ENCODE peak calls at places on chromosomes 13 and 19, in seven cellular contexts. One of them, this sample, is unnamed.

GRCh38 chr19:15995536-15995935 is 46.7 kb downstream of the OR10H4 start:
- DNase-seq in esophagus squamous epithelium: no peak
- DNase-seq in IMR-90: no peak
- DNase-seq in uterus: no peak
- DNase-seq in Peyer's patch: no peak
- DNase-seq in lower leg skin: no peak
- DNase-seq in sigmoid colon: no peak
- DNase-seq in this sample: no peak

GRCh38 chr19:17322854-17323253 is 11.8 kb downstream of the ANO8 start:
- DNase-seq in sigmoid colon: peak; percentile 58
- DNase-seq in lower leg skin: no peak
- DNase-seq in uterus: no peak
- DNase-seq in IMR-90: no peak
- DNase-seq in Peyer's patch: no peak
- DNase-seq in esophagus squamous epithelium: no peak
- DNase-seq in this sample: no peak

GRCh38 chr19:29858000-29858596 is 46.3 kb downstream of the CCNE1 start:
- DNase-seq in IMR-90: no peak
- DNase-seq in uterus: no peak
- DNase-seq in Peyer's patch: no peak
- DNase-seq in esophagus squamous epithelium: no peak
- DNase-seq in lower leg skin: no peak
- DNase-seq in sigmoid colon: peak; percentile 59
- DNase-seq in this sample: peak; percentile 34

GRCh38 chr19:1847684-1848398 is 442 bp downstream of the REXO1 start:
- DNase-seq in IMR-90: peak; percentile 40
- DNase-seq in esophagus squamous epithelium: no peak
- DNase-seq in sigmoid colon: no peak
- DNase-seq in Peyer's patch: no peak
- DNase-seq in lower leg skin: no peak
- DNase-seq in uterus: no peak
- DNase-seq in this sample: peak; percentile 87

GRCh38 chr19:47609885-47610545 is 1.1 kb downstream of the BICRA start:
- DNase-seq in sigmoid colon: peak; percentile 80
- DNase-seq in IMR-90: peak; percentile 26
- DNase-seq in uterus: peak; percentile 33
- DNase-seq in lower leg skin: no peak
- DNase-seq in esophagus squamous epithelium: no peak
- DNase-seq in Peyer's patch: peak; percentile 57
- DNase-seq in this sample: peak; percentile 70

GRCh38 chr19:6059396-6059947 is 50.8 kb downstream of the RFX2 start:
- DNase-seq in lower leg skin: no peak
- DNase-seq in IMR-90: no peak
- DNase-seq in sigmoid colon: no peak
- DNase-seq in uterus: no peak
- DNase-seq in esophagus squamous epithelium: no peak
- DNase-seq in Peyer's patch: no peak
- DNase-seq in this sample: no peak

GRCh38 chr19:48090281-48090802 is 20.3 kb downstream of the PLA2G4C start:
- DNase-seq in uterus: no peak
- DNase-seq in lower leg skin: no peak
- DNase-seq in IMR-90: no peak
- DNase-seq in esophagus squamous epithelium: no peak
- DNase-seq in Peyer's patch: no peak
- DNase-seq in sigmoid colon: no peak
- DNase-seq in this sample: no peak

GRCh38 chr13:92530364-92530763 is 696.2 kb upstream of the GPC6 start:
- DNase-seq in lower leg skin: no peak
- DNase-seq in sigmoid colon: no peak
- DNase-seq in esophagus squamous epithelium: no peak
- DNase-seq in Peyer's patch: no peak
- DNase-seq in uterus: no peak
- DNase-seq in IMR-90: peak; percentile 3
- DNase-seq in this sample: no peak

GRCh38 chr13:51895906-51896888 is 34.4 kb downstream of the CCDC70 start:
- DNase-seq in uterus: no peak
- DNase-seq in esophagus squamous epithelium: no peak
- DNase-seq in IMR-90: peak; percentile 61
- DNase-seq in sigmoid colon: no peak
- DNase-seq in lower leg skin: no peak
- DNase-seq in Peyer's patch: no peak
- DNase-seq in this sample: peak; percentile 72

GRCh38 chr19:18278521-18279265 is 2.7 kb downstream of the JUND start:
- DNase-seq in IMR-90: no peak
- DNase-seq in Peyer's patch: peak; percentile 45
- DNase-seq in lower leg skin: no peak
- DNase-seq in uterus: no peak
- DNase-seq in esophagus squamous epithelium: no peak
- DNase-seq in sigmoid colon: no peak
- DNase-seq in this sample: peak; percentile 79

GRCh38 chr19:48249502-48250014 is 6.2 kb downstream of the CARD8 start:
- DNase-seq in IMR-90: no peak
- DNase-seq in Peyer's patch: peak; percentile 80
- DNase-seq in sigmoid colon: peak; percentile 74
- DNase-seq in lower leg skin: peak; percentile 33
- DNase-seq in esophagus squamous epithelium: no peak
- DNase-seq in uterus: peak; percentile 49
- DNase-seq in this sample: peak; percentile 76

GRCh38 chr13:24500977-24501376 is 11.6 kb downstream of the PARP4 start:
- DNase-seq in IMR-90: peak; percentile 73
- DNase-seq in lower leg skin: no peak
- DNase-seq in sigmoid colon: no peak
- DNase-seq in Peyer's patch: no peak
- DNase-seq in uterus: no peak
- DNase-seq in esophagus squamous epithelium: no peak
- DNase-seq in this sample: peak; percentile 24

GRCh38 chr19:14446336-14447036 is 13.4 kb downstream of the PKN1 start:
- DNase-seq in lower leg skin: no peak
- DNase-seq in sigmoid colon: no peak
- DNase-seq in IMR-90: no peak
- DNase-seq in esophagus squamous epithelium: no peak
- DNase-seq in Peyer's patch: no peak
- DNase-seq in uterus: no peak
- DNase-seq in this sample: no peak

GRCh38 chr19:16889429-16889882 is 657 bp downstream of the F2RL3 start:
- DNase-seq in uterus: no peak
- DNase-seq in IMR-90: no peak
- DNase-seq in sigmoid colon: peak; percentile 61
- DNase-seq in lower leg skin: no peak
- DNase-seq in esophagus squamous epithelium: no peak
- DNase-seq in Peyer's patch: no peak
- DNase-seq in this sample: peak; percentile 28

GRCh38 chr13:27375686-27376326 is 48.6 kb upstream of the GTF3A start:
- DNase-seq in esophagus squamous epithelium: no peak
- DNase-seq in IMR-90: peak; percentile 70
- DNase-seq in Peyer's patch: peak; percentile 55
- DNase-seq in sigmoid colon: peak; percentile 74
- DNase-seq in lower leg skin: no peak
- DNase-seq in uterus: peak; percentile 50
- DNase-seq in this sample: peak; percentile 59

GRCh38 chr13:73870970-73871935 is 263.0 kb downstream of the KLF12 start:
- DNase-seq in Peyer's patch: no peak
- DNase-seq in lower leg skin: no peak
- DNase-seq in IMR-90: peak; percentile 96
- DNase-seq in sigmoid colon: no peak
- DNase-seq in uterus: no peak
- DNase-seq in esophagus squamous epithelium: no peak
- DNase-seq in this sample: no peak

GRCh38 chr19:44576843-44577565 is 36.4 kb upstream of the IGSF23 start:
- DNase-seq in uterus: no peak
- DNase-seq in IMR-90: peak; percentile 20
- DNase-seq in sigmoid colon: no peak
- DNase-seq in lower leg skin: no peak
- DNase-seq in esophagus squamous epithelium: no peak
- DNase-seq in Peyer's patch: no peak
- DNase-seq in this sample: peak; percentile 32

DNA sequence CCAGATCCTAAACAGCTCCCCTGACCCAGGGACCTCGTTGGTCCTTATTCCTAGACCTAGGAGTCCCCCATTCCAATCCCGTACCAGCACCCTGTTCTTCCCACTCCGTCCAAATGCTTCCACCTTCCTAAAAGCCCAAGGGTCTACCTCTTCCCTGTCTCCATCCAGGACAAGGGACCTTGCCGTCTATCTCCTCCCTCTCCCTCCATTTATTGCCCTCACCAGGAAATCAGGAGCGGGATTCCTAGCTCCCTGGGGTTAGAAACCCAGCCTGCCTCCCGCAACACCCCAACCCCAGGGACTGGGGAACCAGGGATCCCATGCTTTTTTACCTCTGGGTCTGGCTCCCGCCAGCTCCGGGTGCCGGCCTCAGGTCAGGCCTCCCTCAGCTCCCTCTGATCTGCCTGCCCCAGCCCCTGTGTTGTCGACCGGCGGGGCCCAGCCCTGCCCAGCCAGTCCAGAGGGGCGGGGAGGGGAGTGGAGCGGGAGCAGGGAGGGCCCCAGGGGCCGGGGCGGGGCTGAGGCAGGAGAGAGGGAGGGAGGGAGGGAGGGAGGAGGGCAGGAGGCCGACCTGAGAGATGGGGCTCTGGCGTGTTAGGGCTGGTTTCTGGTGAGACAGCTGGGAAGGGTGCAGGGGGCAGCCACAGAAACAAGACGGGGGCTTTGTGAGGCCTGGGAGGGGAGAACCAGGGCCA is at the start of gene B3GNT8:
- DNase-seq in Peyer's patch: peak; percentile 31
- DNase-seq in lower leg skin: peak; percentile 79
- DNase-seq in uterus: peak; percentile 84
- DNase-seq in sigmoid colon: peak; percentile 94
- DNase-seq in IMR-90: peak; percentile 34
- DNase-seq in esophagus squamous epithelium: peak; percentile 30
- DNase-seq in this sample: peak; percentile 90
- TF ChIP-seq POLR2A in Peyer's patch: peak; percentile 97
- TF ChIP-seq POLR2A in lower leg skin: no peak
- TF ChIP-seq POLR2A in uterus: no peak
- TF ChIP-seq POLR2A in sigmoid colon: peak; percentile 90
- TF ChIP-seq POLR2A in IMR-90: no peak
- TF ChIP-seq POLR2A in esophagus squamous epithelium: peak; percentile 79
- TF ChIP-seq POLR2A in this sample: no peak

GRCh38 chr19:12793290-12794195 is 2.3 kb downstream of the JUNB start:
- DNase-seq in lower leg skin: peak; percentile 92
- DNase-seq in uterus: peak; percentile 90
- DNase-seq in IMR-90: peak; percentile 92
- DNase-seq in sigmoid colon: peak; percentile 97
- DNase-seq in esophagus squamous epithelium: peak; percentile 66
- DNase-seq in Peyer's patch: peak; percentile 90
- DNase-seq in this sample: peak; percentile 98
- TF ChIP-seq POLR2A in lower leg skin: no peak
- TF ChIP-seq POLR2A in uterus: peak; percentile 67
- TF ChIP-seq POLR2A in IMR-90: peak; percentile 96
- TF ChIP-seq POLR2A in sigmoid colon: peak; percentile 61
- TF ChIP-seq POLR2A in esophagus squamous epithelium: peak; percentile 50
- TF ChIP-seq POLR2A in Peyer's patch: peak; percentile 76
- TF ChIP-seq POLR2A in this sample: peak; percentile 93

DNA sequence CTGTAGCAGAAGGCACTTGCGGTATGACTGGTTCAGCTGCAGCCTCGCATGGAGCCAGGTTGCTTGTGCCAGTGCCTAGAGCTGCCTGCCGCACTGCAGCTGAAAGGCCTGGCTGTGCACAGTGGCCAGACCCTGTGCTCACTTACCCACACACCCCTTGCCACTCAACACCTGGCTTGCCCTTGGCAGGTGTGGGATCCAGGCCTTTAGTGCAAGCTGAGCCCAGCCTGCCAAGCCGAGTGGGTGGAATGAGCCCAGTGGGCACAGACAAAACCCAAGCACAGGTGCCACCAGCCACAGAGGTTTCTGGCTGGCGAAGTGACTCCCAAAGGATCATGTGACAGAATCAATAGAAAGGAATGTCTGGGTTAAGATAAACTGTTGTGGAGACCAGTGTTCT is 19.5 kb downstream of the LIG4 start:
- DNase-seq in esophagus squamous epithelium: no peak
- DNase-seq in IMR-90: no peak
- DNase-seq in sigmoid colon: no peak
- DNase-seq in Peyer's patch: no peak
- DNase-seq in lower leg skin: no peak
- DNase-seq in uterus: no peak
- DNase-seq in this sample: no peak
- TF ChIP-seq POLR2A in esophagus squamous epithelium: no peak
- TF ChIP-seq POLR2A in IMR-90: no peak
- TF ChIP-seq POLR2A in sigmoid colon: no peak
- TF ChIP-seq POLR2A in Peyer's patch: no peak
- TF ChIP-seq POLR2A in lower leg skin: no peak
- TF ChIP-seq POLR2A in uterus: no peak
- TF ChIP-seq POLR2A in this sample: no peak

DNA sequence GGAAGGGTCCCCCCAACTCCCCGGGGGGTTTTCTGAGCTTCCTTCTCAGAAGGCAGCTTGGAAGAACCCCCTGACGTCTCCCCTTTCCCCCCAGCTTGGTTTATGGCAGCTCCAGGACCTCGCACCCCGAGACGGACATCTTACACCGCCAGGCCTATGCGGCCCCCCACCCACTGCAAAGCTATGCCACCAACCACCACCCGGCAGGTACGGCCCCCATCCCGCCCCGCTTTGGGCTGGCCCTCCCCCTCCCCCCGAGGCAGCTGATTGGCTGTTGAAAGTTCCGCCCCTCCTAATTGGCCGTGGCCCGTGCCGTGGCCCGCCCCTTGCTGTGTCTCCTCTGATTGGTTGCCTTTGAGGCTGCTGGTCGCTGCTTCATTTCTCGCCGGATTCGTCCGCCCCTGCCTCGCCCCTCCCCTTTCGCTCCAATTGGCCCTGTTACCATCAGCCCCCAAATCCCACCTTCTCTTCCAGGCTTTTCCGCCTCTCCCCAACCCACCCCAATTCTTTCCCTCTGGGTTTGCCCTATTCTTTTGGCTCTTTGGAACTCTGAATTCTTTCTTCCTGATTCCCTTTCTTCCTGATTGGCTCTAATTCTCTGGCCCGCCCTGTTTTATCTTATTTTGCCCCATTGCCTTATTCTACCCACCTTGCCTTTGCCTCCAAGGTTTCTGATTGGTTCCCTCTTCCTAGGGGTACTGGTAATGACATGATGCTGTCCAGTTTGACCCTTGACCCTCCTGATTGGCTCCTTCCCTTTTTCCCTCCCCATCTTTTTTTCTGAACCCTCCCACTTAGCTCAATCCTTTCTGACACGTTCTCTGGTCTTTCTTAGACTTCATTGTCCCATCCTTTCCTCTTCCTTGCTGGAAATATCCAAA is 2.5 kb downstream of the PRR12 start:
- DNase-seq in sigmoid colon: peak; percentile 97
- DNase-seq in lower leg skin: peak; percentile 94
- DNase-seq in uterus: peak; percentile 94
- DNase-seq in IMR-90: peak; percentile 89
- DNase-seq in Peyer's patch: peak; percentile 93
- DNase-seq in esophagus squamous epithelium: peak; percentile 37
- DNase-seq in this sample: peak; percentile 94
- TF ChIP-seq POLR2A in sigmoid colon: no peak
- TF ChIP-seq POLR2A in lower leg skin: no peak
- TF ChIP-seq POLR2A in uterus: no peak
- TF ChIP-seq POLR2A in IMR-90: no peak
- TF ChIP-seq POLR2A in Peyer's patch: no peak
- TF ChIP-seq POLR2A in esophagus squamous epithelium: no peak
- TF ChIP-seq POLR2A in this sample: no peak

This sample was measured in erythroblast.